ENCODE peak calls at places on chromosomes 13 and 19, in six cellular contexts. Y is tibial nerve; O is ascending aorta; P is Jurkat, Clone E6-1; I is CD4-positive, CD25-positive, alpha-beta regulatory T cell; H is CD8-positive, alpha-beta memory T cell. A is an unnamed sample.

GRCh38 chr19:38848299-38849146 is 1.3 kb downstream of the HNRNPL start:
- DNase-seq in Y (no peak), O (no peak), P (no peak), I (no peak), H (no peak), A (no peak)

GRCh38 chr13:106129273-106129672 is 406.2 kb downstream of the EFNB2 start:
- DNase-seq in Y (no peak), O (no peak), P (no peak), I (no peak), H (no peak), A (no peak)

GRCh38 chr19:56304243-56304642 is 10.4 kb downstream of the ZSCAN5A start:
- DNase-seq in Y (no peak), O (no peak), P (no peak), I (no peak), H (no peak), A (no peak)

GRCh38 chr13:35468195-35468594 is 8.3 kb downstream of the MAB21L1 start:
- DNase-seq in Y (no peak), O (no peak), P (no peak), I (no peak), H (no peak), A (no peak)

GRCh38 chr19:19508217-19508616 is 7.1 kb downstream of the TSSK6 start:
- DNase-seq in Y (no peak), O (no peak), P (no peak), I (no peak), H (no peak), A (no peak)

GRCh38 chr19:27654266-27654990 is 1558.5 kb downstream of the UQCRFS1 start:
- DNase-seq in Y (no peak), O (no peak), P (no peak), I (no peak), H (no peak), A (no peak)

GRCh38 chr13:33761744-33762143 is 56.2 kb upstream of the RFC3 start:
- DNase-seq in Y (no peak), O (no peak), P (no peak), I (no peak), H (no peak), A (no peak)

GRCh38 chr13:30388401-30389283 is 33.7 kb upstream of the UBE2L5 start:
- DNase-seq in Y (peak; percentile 41), O (no peak), P (no peak), I (no peak), H (no peak), A (no peak)

GRCh38 chr19:37855098-37855497 is 51.3 kb downstream of the WDR87 start:
- DNase-seq in Y (no peak), O (no peak), P (no peak), I (no peak), H (no peak), A (peak; percentile 29)

GRCh38 chr13:57724486-57725272 is 93.1 kb downstream of the PCDH17 start:
- DNase-seq in Y (no peak), O (no peak), P (no peak), I (no peak), H (no peak), A (no peak)

GRCh38 chr19:4730740-4731171 is 7.1 kb upstream of the DPP9 start:
- DNase-seq in Y (no peak), O (no peak), P (no peak), I (peak; percentile 49), H (peak; percentile 52), A (peak; percentile 64)

GRCh38 chr13:111396457-111396856 is 76.0 kb downstream of the TEX29 start:
- DNase-seq in Y (no peak), O (peak; percentile 37), P (no peak), I (no peak), H (no peak), A (peak; percentile 30)

GRCh38 chr13:94988654-94989053 is 276.3 kb upstream of the SOX21 start:
- DNase-seq in Y (no peak), O (no peak), P (peak; percentile 0), I (no peak), H (no peak), A (no peak)

GRCh38 chr19:47408156-47408938 is 11.0 kb downstream of the MEIS3 start:
- DNase-seq in Y (no peak), O (no peak), P (no peak), I (no peak), H (no peak), A (no peak)

GRCh38 chr19:12937243-12938053 is 961 bp upstream of the CALR start:
- DNase-seq in Y (peak; percentile 59), O (no peak), P (peak; percentile 97), I (no peak), H (no peak), A (no peak)

GRCh38 chr13:50711449-50711848 is 132.0 kb downstream of the DLEU7 start:
- DNase-seq in Y (no peak), O (no peak), P (no peak), I (no peak), H (no peak), A (no peak)

GRCh38 chr19:38759590-38760003 is 13.7 kb downstream of the LGALS7 start:
- DNase-seq in Y (peak; percentile 49), O (no peak), P (no peak), I (no peak), H (no peak), A (no peak)

GRCh38 chr19:17718467-17718987 is 753 bp upstream of the MAP1S start:
- DNase-seq in Y (no peak), O (no peak), P (no peak), I (no peak), H (no peak), A (no peak)

GRCh38 chr19:47122359-47123335 is 8.0 kb upstream of the SAE1 start:
- DNase-seq in Y (no peak), O (peak; percentile 70), P (no peak), I (no peak), H (no peak), A (no peak)

GRCh38 chr19:18160792-18161690 is 8.1 kb downstream of the PIK3R2 start:
- DNase-seq in Y (peak; percentile 51), O (peak; percentile 76), P (peak; percentile 15), I (peak; percentile 75), H (peak; percentile 83), A (peak; percentile 77)

GRCh38 chr13:100454876-100455275 is 133.7 kb downstream of the GGACT start:
- DNase-seq in Y (no peak), O (no peak), P (no peak), I (no peak), H (no peak), A (no peak)

GRCh38 chr19:49104229-49104864 is 9.8 kb upstream of the LIN7B start:
- DNase-seq in Y (no peak), O (no peak), P (no peak), I (no peak), H (no peak), A (no peak)

GRCh38 chr13:109479991-109480696 is 306.2 kb downstream of the IRS2 start:
- DNase-seq in Y (no peak), O (no peak), P (no peak), I (no peak), H (no peak), A (no peak)

GRCh38 chr19:14318873-14319272 is 62.4 kb upstream of the ADGRE5 start:
- DNase-seq in Y (no peak), O (no peak), P (no peak), I (no peak), H (no peak), A (peak; percentile 47)

GRCh38 chr19:17530586-17530985 is 19.1 kb downstream of the PGLS start:
- DNase-seq in Y (no peak), O (no peak), P (no peak), I (no peak), H (no peak), A (no peak)

GRCh38 chr19:32662186-32662585 is 12.8 kb downstream of the ANKRD27 start:
- DNase-seq in Y (no peak), O (no peak), P (no peak), I (no peak), H (no peak), A (no peak)

GRCh38 chr13:50222569-50223332 is 207.5 kb downstream of the KCNRG start:
- DNase-seq in Y (peak; percentile 76), O (peak; percentile 80), P (no peak), I (no peak), H (no peak), A (no peak)

GRCh38 chr19:58053480-58054156 is 5.5 kb upstream of the ZNF135 start:
- DNase-seq in Y (no peak), O (no peak), P (no peak), I (no peak), H (no peak), A (no peak)

GRCh38 chr19:58056261-58056660 is 2.8 kb upstream of the ZNF135 start:
- DNase-seq in Y (no peak), O (no peak), P (no peak), I (no peak), H (no peak), A (no peak)

GRCh38 chr19:58056861-58057260 is 2.2 kb upstream of the ZNF135 start:
- DNase-seq in Y (no peak), O (no peak), P (no peak), I (no peak), H (no peak), A (no peak)

GRCh38 chr19:58055483-58055874 is 3.6 kb upstream of the ZNF135 start:
- DNase-seq in Y (no peak), O (no peak), P (no peak), I (no peak), H (no peak), A (no peak)

GRCh38 chr19:58054792-58055482 is 4.1 kb upstream of the ZNF135 start:
- DNase-seq in Y (no peak), O (no peak), P (no peak), I (no peak), H (no peak), A (no peak)
- H3K4me3 ChIP-seq in Y (no peak overlapping the region), O (peak overlapping the region; percentile 40), P (no peak overlapping the region), I (no peak overlapping the region), H (no peak overlapping the region), A (peak overlapping the region; percentile 38)

DNA sequence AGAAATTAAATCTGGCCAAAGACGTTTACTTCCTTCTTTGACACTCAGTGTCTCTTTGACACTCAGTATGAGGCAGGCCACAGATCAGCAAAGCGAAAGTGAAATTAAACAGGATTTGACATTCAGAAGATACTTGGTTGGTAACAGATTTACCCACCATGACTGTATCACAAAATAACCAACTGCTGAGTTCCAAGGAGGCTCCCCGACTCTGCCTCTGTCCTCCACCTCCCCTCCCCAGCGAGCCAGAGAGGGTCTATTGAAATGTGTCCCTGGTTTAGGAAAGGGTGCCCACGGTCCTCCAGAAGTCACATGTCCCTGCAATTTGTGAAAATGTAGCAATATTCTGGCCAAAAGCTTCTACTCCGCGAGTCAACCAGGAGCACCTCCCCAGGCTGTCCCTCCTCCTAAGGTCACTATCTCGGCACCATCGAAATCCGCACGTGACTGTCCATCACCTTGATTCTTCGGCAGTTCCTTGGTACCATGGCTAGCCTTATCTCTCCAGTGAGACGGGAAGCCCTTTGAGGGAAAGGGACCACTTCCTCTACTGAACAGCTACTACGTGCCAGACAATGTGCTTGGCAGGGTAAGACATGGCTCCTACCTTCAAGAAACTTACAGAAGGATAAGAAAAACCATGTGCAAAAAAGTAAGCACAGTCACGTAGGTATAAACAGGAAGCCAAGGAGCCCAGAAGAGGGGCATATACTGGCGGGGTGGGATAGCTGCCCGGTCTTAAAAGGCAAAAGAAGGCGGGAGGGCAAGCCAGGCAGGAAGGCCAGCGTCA is 1.5 kb downstream of the N4BP2L1 start:
- DNase-seq in Y (peak; percentile 17), O (no peak), P (peak; percentile 75), I (peak; percentile 23), H (peak; percentile 65), A (peak; percentile 64)
- H3K4me3 ChIP-seq in Y (peak overlapping the region; percentile 71), O (peak overlapping the region; percentile 99), P (peak overlapping the region; percentile 66), I (peak overlapping the region; percentile 97), H (peak overlapping the region; percentile 84), A (peak overlapping the region; percentile 98)

GRCh38 chr13:29230446-29230845 is 365.0 kb downstream of the SLC7A1 start:
- DNase-seq in Y (no peak), O (no peak), P (no peak), I (no peak), H (no peak), A (no peak)
- H3K4me3 ChIP-seq in Y (no peak overlapping the region), O (no peak overlapping the region), P (no peak overlapping the region), I (no peak overlapping the region), H (no peak overlapping the region), A (no peak overlapping the region)

GRCh38 chr19:45419895-45420294 is 3.8 kb downstream of the ERCC1 start:
- DNase-seq in Y (no peak), O (no peak), P (no peak), I (no peak), H (no peak), A (no peak)
- H3K4me3 ChIP-seq in Y (no peak overlapping the region), O (no peak overlapping the region), P (no peak overlapping the region), I (no peak overlapping the region), H (no peak overlapping the region), A (no peak overlapping the region)